ENCODE peak calls at places on chromosomes 2 and 18, in five cellular contexts. I is activated naive CD4-positive, alpha-beta T cell; C is NCI-H1436 treated with DMSO at 0.1 percent for 48 hours; O is stimulated activated CD4-positive, alpha-beta T cell treated with anti-CD3 and anti-CD28 coated beads, Interleukin-2, amount 100 ng/mL, for 24 hours; Z is OCI-LY7. Y is an unnamed sample.

GRCh38 chr2:56077352-56077915 is 106.4 kb upstream of the CCDC85A start:
- DNase-seq in O (no peak), I (no peak), C (peak; percentile 8), Z (peak; percentile 6), Y (no peak)

GRCh38 chr2:40289771-40290404 is 162.0 kb downstream of the SLC8A1 start:
- DNase-seq in I (no peak), Z (peak; percentile 35), O (no peak), C (no peak), Y (no peak)

GRCh38 chr18:23938046-23938756 is 76.4 kb upstream of the TTC39C start:
- DNase-seq in I (no peak), C (no peak), Z (peak; percentile 27), O (no peak), Y (no peak)

GRCh38 chr2:236644067-236644466 is 74.4 kb downstream of the ACKR3 start:
- DNase-seq in Z (no peak), C (no peak), I (no peak), O (no peak), Y (no peak)

GRCh38 chr2:65658871-65659270 is 226.5 kb upstream of the SPRED2 start:
- DNase-seq in I (no peak), Z (no peak), C (no peak), O (no peak), Y (no peak)

GRCh38 chr2:45874324-45874723 is 222.8 kb downstream of the PRKCE start:
- DNase-seq in O (no peak), I (no peak), C (no peak), Z (no peak), Y (peak; percentile 43)

GRCh38 chr2:46984642-46985476 is 69.3 kb upstream of the MCFD2 start:
- DNase-seq in Z (peak; percentile 72), C (no peak), O (peak; percentile 62), I (no peak), Y (peak; percentile 79)

GRCh38 chr2:5520352-5520996 is 171.7 kb upstream of the SOX11 start:
- DNase-seq in C (peak; percentile 30), O (no peak), I (no peak), Z (no peak), Y (no peak)

GRCh38 chr2:224819075-224819474 is 102.9 kb upstream of the CCDC195 start:
- DNase-seq in Z (no peak), C (peak; percentile 8), O (no peak), I (no peak), Y (no peak)

GRCh38 chr18:14026199-14026598 is 106.0 kb downstream of the ZNF519 start:
- DNase-seq in Z (no peak), O (no peak), C (no peak), I (no peak), Y (no peak)

GRCh38 chr2:219689676-219690628 is 62.5 kb downstream of the SLC4A3 start:
- DNase-seq in C (peak; percentile 4), O (peak; percentile 51), I (no peak), Z (peak; percentile 66), Y (peak; percentile 69)

GRCh38 chr18:42187611-42188378 is 232.8 kb downstream of the PIK3C3 start:
- DNase-seq in I (no peak), O (no peak), Z (no peak), C (no peak), Y (no peak)

GRCh38 chr18:61817086-61817485 is 75.7 kb downstream of the RNF152 start:
- DNase-seq in C (no peak), Z (no peak), I (no peak), O (no peak), Y (no peak)

GRCh38 chr18:60675801-60676200 is 303.2 kb upstream of the MC4R start:
- DNase-seq in O (no peak), I (no peak), C (no peak), Z (no peak), Y (no peak)

GRCh38 chr18:35466815-35467623 is 30.7 kb downstream of the INO80C start:
- DNase-seq in C (peak; percentile 23), O (no peak), I (no peak), Z (no peak), Y (no peak)

GRCh38 chr2:10768063-10768507 is 44.5 kb downstream of the PDIA6 start:
- DNase-seq in I (no peak), Z (no peak), C (no peak), O (no peak), Y (no peak)

GRCh38 chr18:35458677-35459441 is 38.9 kb downstream of the INO80C start:
- DNase-seq in C (no peak), O (no peak), Z (no peak), I (no peak), Y (peak; percentile 93)

GRCh38 chr2:165406053-165406628 is 63.4 kb upstream of the CSRNP3 start:
- DNase-seq in C (no peak), Z (no peak), I (no peak), O (no peak), Y (no peak)

GRCh38 chr2:15460112-15460620 is 101.0 kb downstream of the NBAS start:
- DNase-seq in Z (no peak), C (no peak), I (no peak), O (no peak), Y (no peak)

Y was measured in adrenal gland.